ENCODE peak calls at places on chromosomes 1 and 21, in five cellular contexts. One of them, this sample, is unnamed.

GRCh38 chr1:54054438-54054749 is 986 bp downstream of the TCEANC2 start:
- DNase-seq in A549: no peak
- DNase-seq in GM23338: peak
- DNase-seq in HepG2: no peak
- DNase-seq in GM12878: no peak
- DNase-seq in this sample: peak

GRCh38 chr1:160963521-160963920 is 8.9 kb upstream of the ITLN2 start:
- DNase-seq in A549: no peak
- DNase-seq in GM23338: no peak
- DNase-seq in HepG2: no peak
- DNase-seq in GM12878: no peak
- DNase-seq in this sample: no peak

GRCh38 chr1:16420719-16421118 is 16.5 kb downstream of the SPATA21 start:
- DNase-seq in A549: no peak
- DNase-seq in GM23338: no peak
- DNase-seq in HepG2: no peak
- DNase-seq in GM12878: peak
- DNase-seq in this sample: no peak

GRCh38 chr21:16437586-16437985 is 707.8 kb downstream of the USP25 start:
- DNase-seq in A549: no peak
- DNase-seq in GM23338: no peak
- DNase-seq in HepG2: no peak
- DNase-seq in GM12878: no peak
- DNase-seq in this sample: no peak

GRCh38 chr1:10795305-10796021 is 983 bp downstream of the CASZ1 start:
- DNase-seq in A549: no peak
- DNase-seq in GM23338: peak
- DNase-seq in HepG2: no peak
- DNase-seq in GM12878: no peak
- DNase-seq in this sample: no peak

GRCh38 chr21:18245493-18245967 is 897 bp downstream of the CHODL start:
- DNase-seq in A549: no peak
- DNase-seq in GM23338: no peak
- DNase-seq in HepG2: peak
- DNase-seq in GM12878: no peak
- DNase-seq in this sample: no peak

GRCh38 chr21:43815107-43815742 is 25.8 kb downstream of the RRP1 start:
- DNase-seq in A549: no peak
- DNase-seq in GM23338: peak
- DNase-seq in HepG2: no peak
- DNase-seq in GM12878: no peak
- DNase-seq in this sample: peak

GRCh38 chr1:83999316-83999819 is 436 bp upstream of the TTLL7 start:
- DNase-seq in A549: peak
- DNase-seq in GM23338: peak
- DNase-seq in HepG2: peak
- DNase-seq in GM12878: no peak
- DNase-seq in this sample: peak

GRCh38 chr1:2185880-2186855 is 8.4 kb downstream of the FAAP20 start:
- DNase-seq in A549: no peak
- DNase-seq in GM23338: no peak
- DNase-seq in HepG2: no peak
- DNase-seq in GM12878: no peak
- DNase-seq in this sample: no peak

GRCh38 chr1:235045034-235045690 is 83.5 kb downstream of the TOMM20 start:
- DNase-seq in A549: no peak
- DNase-seq in GM23338: no peak
- DNase-seq in HepG2: no peak
- DNase-seq in GM12878: no peak
- DNase-seq in this sample: no peak

GRCh38 chr1:30975217-30975616 is 66.7 kb upstream of the SDC3 start:
- DNase-seq in A549: no peak
- DNase-seq in GM23338: no peak
- DNase-seq in HepG2: peak
- DNase-seq in GM12878: no peak
- DNase-seq in this sample: no peak

GRCh38 chr1:178052650-178053461 is 41.0 kb upstream of the RASAL2 start:
- DNase-seq in A549: no peak
- DNase-seq in GM23338: peak
- DNase-seq in HepG2: peak
- DNase-seq in GM12878: no peak
- DNase-seq in this sample: no peak

GRCh38 chr1:9066945-9067807 is 2.3 kb downstream of the SLC2A5 start:
- DNase-seq in A549: no peak
- DNase-seq in GM23338: no peak
- DNase-seq in HepG2: peak
- DNase-seq in GM12878: no peak
- DNase-seq in this sample: peak

GRCh38 chr1:16372535-16373340 is 5.7 kb downstream of the SZRD1 start:
- DNase-seq in A549: peak
- DNase-seq in GM23338: no peak
- DNase-seq in HepG2: no peak
- DNase-seq in GM12878: no peak
- DNase-seq in this sample: no peak

GRCh38 chr1:47181955-47182680 is 7.7 kb downstream of the PDZK1IP1 start:
- DNase-seq in A549: no peak
- DNase-seq in GM23338: no peak
- DNase-seq in HepG2: no peak
- DNase-seq in GM12878: no peak
- DNase-seq in this sample: peak

GRCh38 chr21:31337991-31338891 is 5.8 kb downstream of the TIAM1 start:
- DNase-seq in A549: no peak
- DNase-seq in GM23338: no peak
- DNase-seq in HepG2: no peak
- DNase-seq in GM12878: no peak
- DNase-seq in this sample: no peak

GRCh38 chr1:23108918-23109533 is 59.6 kb downstream of the LUZP1 start:
- DNase-seq in A549: no peak
- DNase-seq in GM23338: no peak
- DNase-seq in HepG2: peak
- DNase-seq in GM12878: no peak
- DNase-seq in this sample: no peak

GRCh38 chr1:90502194-90502593 is 214.9 kb downstream of the BARHL2 start:
- DNase-seq in A549: no peak
- DNase-seq in GM23338: peak
- DNase-seq in HepG2: no peak
- DNase-seq in GM12878: no peak
- DNase-seq in this sample: no peak

GRCh38 chr21:17576080-17576835 is 36.4 kb downstream of the BTG3 start:
- DNase-seq in A549: no peak
- DNase-seq in GM23338: no peak
- DNase-seq in HepG2: no peak
- DNase-seq in GM12878: no peak
- DNase-seq in this sample: no peak

GRCh38 chr1:38246955-38247952 is 200.7 kb upstream of the POU3F1 start:
- DNase-seq in A549: no peak
- DNase-seq in GM23338: no peak
- DNase-seq in HepG2: peak
- DNase-seq in GM12878: no peak
- DNase-seq in this sample: no peak

GRCh38 chr1:208036177-208036808 is 125.4 kb upstream of the CD34 start:
- DNase-seq in A549: peak
- DNase-seq in GM23338: peak
- DNase-seq in HepG2: peak
- DNase-seq in GM12878: no peak
- DNase-seq in this sample: peak

GRCh38 chr1:63199666-63200065 is 122.7 kb upstream of the FOXD3 start:
- DNase-seq in A549: no peak
- DNase-seq in GM23338: peak
- DNase-seq in HepG2: no peak
- DNase-seq in GM12878: no peak
- DNase-seq in this sample: no peak

GRCh38 chr1:191498318-191498717 is 659.9 kb upstream of the RGS18 start:
- DNase-seq in A549: no peak
- DNase-seq in GM23338: no peak
- DNase-seq in HepG2: no peak
- DNase-seq in GM12878: no peak
- DNase-seq in this sample: peak

GRCh38 chr1:54407957-54408700 is 1.9 kb upstream of the SSBP3 start:
- DNase-seq in A549: peak
- DNase-seq in GM23338: peak
- DNase-seq in HepG2: no peak
- DNase-seq in GM12878: no peak
- DNase-seq in this sample: peak

GRCh38 chr1:28208818-28209441 is 23.9 kb downstream of the DNAJC8 start:
- DNase-seq in A549: peak
- DNase-seq in GM23338: peak
- DNase-seq in HepG2: peak
- DNase-seq in GM12878: peak
- DNase-seq in this sample: peak

GRCh38 chr1:171702598-171702997 is 39.3 kb downstream of the VAMP4 start:
- DNase-seq in A549: no peak
- DNase-seq in GM23338: no peak
- DNase-seq in HepG2: no peak
- DNase-seq in GM12878: no peak
- DNase-seq in this sample: no peak

GRCh38 chr21:44527983-44528633 is 11.9 kb downstream of the KRTAP10-1 start:
- DNase-seq in A549: no peak
- DNase-seq in GM23338: no peak
- DNase-seq in HepG2: no peak
- DNase-seq in GM12878: no peak
- DNase-seq in this sample: no peak

GRCh38 chr1:19405195-19405760 is 80.1 kb downstream of the CAPZB start:
- DNase-seq in A549: no peak
- DNase-seq in GM23338: peak
- DNase-seq in HepG2: no peak
- DNase-seq in GM12878: no peak
- DNase-seq in this sample: peak

GRCh38 chr21:40680311-40680710 is 166.6 kb downstream of the DSCAM start:
- DNase-seq in A549: no peak
- DNase-seq in GM23338: no peak
- DNase-seq in HepG2: no peak
- DNase-seq in GM12878: no peak
- DNase-seq in this sample: no peak
- TF ChIP-seq JUNB in A549: no peak
- TF ChIP-seq JUNB in GM23338: no peak
- TF ChIP-seq JUNB in HepG2: no peak
- TF ChIP-seq JUNB in GM12878: no peak
- TF ChIP-seq JUNB in this sample: no peak

GRCh38 chr1:203663294-203663693 is 36.7 kb downstream of the ATP2B4 start:
- DNase-seq in A549: peak
- DNase-seq in GM23338: no peak
- DNase-seq in HepG2: no peak
- DNase-seq in GM12878: no peak
- DNase-seq in this sample: no peak
- TF ChIP-seq JUNB in A549: no peak
- TF ChIP-seq JUNB in GM23338: no peak
- TF ChIP-seq JUNB in HepG2: no peak
- TF ChIP-seq JUNB in GM12878: no peak
- TF ChIP-seq JUNB in this sample: no peak

DNA sequence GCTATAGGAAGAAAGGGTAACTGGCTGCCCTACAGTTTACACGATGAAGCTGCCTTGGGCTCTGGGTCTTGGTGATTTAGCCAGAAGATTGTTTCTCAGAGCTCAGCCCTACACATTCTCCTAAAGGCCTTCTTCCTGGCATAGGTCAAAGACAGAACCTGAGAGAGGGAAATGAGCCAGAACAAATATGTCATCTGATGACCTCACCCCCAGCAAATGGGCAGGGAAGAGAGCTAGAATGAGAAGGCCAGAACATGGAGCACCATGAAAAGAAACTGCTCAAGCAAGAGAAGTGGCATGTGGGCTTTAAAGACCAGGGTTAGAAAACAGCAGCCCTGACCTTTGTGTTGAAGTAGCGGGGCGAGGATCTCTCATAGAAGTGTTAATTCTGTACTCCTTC is 5.5 kb upstream of the ILDR2 start:
- DNase-seq in A549: no peak
- DNase-seq in GM23338: no peak
- DNase-seq in HepG2: no peak
- DNase-seq in GM12878: no peak
- DNase-seq in this sample: no peak
- TF ChIP-seq JUNB in A549: no peak
- TF ChIP-seq JUNB in GM23338: no peak
- TF ChIP-seq JUNB in HepG2: no peak
- TF ChIP-seq JUNB in GM12878: no peak
- TF ChIP-seq JUNB in this sample: no peak

GRCh38 chr1:206591236-206591635 is 21.0 kb downstream of the EIF2D start:
- DNase-seq in A549: no peak
- DNase-seq in GM23338: no peak
- DNase-seq in HepG2: no peak
- DNase-seq in GM12878: no peak
- DNase-seq in this sample: no peak

GRCh38 chr1:206589206-206589605 is 23.1 kb downstream of the EIF2D start:
- DNase-seq in A549: no peak
- DNase-seq in GM23338: no peak
- DNase-seq in HepG2: no peak
- DNase-seq in GM12878: no peak
- DNase-seq in this sample: no peak

GRCh38 chr1:206588492-206588891 is 23.8 kb downstream of the EIF2D start:
- DNase-seq in A549: no peak
- DNase-seq in GM23338: no peak
- DNase-seq in HepG2: no peak
- DNase-seq in GM12878: no peak
- DNase-seq in this sample: no peak

GRCh38 chr1:206591696-206592095 is 20.6 kb downstream of the EIF2D start:
- DNase-seq in A549: no peak
- DNase-seq in GM23338: no peak
- DNase-seq in HepG2: no peak
- DNase-seq in GM12878: no peak
- DNase-seq in this sample: no peak

DNA sequence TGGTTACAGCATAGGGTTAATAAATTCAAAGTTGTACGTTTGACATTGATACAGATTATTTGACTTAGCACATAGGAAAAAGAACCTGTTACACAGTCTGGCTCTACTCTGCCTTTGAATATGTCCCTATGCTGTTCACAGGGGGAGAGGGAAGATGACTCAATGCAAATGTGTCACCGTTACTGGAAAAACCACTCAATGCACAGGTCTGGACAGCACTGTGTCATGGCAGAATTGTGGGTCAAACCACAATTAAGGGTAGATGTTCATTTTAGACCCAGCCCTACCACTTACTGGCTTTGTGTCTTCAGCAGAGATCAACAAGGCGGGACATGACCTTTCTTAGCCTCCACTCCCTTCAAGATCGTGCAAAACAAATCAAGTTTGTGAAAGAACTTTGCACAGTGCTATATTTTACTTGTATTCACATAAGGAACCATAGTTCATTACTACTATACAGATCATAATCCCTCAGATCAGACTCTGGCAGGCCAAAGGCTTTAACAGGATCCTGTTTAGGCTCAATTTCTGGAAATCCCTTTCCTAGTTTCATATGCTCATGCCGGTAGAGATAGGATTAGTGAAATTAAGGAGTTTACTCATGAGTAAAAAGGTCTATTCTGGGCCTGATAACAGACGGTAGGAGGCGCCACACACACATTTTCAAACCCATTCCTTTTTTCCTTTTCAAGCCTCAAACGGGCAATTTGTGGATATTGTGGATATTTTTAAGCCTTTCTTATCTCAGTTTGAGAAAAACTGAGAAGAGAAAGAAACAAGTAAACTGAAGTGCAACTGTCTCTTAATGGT is 22.0 kb downstream of the EIF2D start:
- DNase-seq in A549: no peak
- DNase-seq in GM23338: peak
- DNase-seq in HepG2: no peak
- DNase-seq in GM12878: no peak
- DNase-seq in this sample: peak
- TF ChIP-seq JUNB in A549: no peak
- TF ChIP-seq JUNB in GM23338: no peak
- TF ChIP-seq JUNB in HepG2: no peak
- TF ChIP-seq JUNB in GM12878: no peak
- TF ChIP-seq JUNB in this sample: no peak

GRCh38 chr1:147757015-147757990 is 3.1 kb downstream of the GJA5 start:
- DNase-seq in A549: no peak
- DNase-seq in GM23338: no peak
- DNase-seq in HepG2: no peak
- DNase-seq in GM12878: no peak
- DNase-seq in this sample: no peak
- TF ChIP-seq JUNB in A549: no peak
- TF ChIP-seq JUNB in GM23338: no peak
- TF ChIP-seq JUNB in HepG2: no peak
- TF ChIP-seq JUNB in GM12878: no peak
- TF ChIP-seq JUNB in this sample: no peak